ENCODE peak calls at places on chromosome 2, in four cellular contexts. N, E, L and M are unnamed samples.

GRCh38 chr2:1971124-1971523 is 226.8 kb upstream of the PXDN start:
- DNase-seq in E (no peak), N (no peak), L (no peak), M (no peak)

GRCh38 chr2:231928481-231928880 is 2.3 kb upstream of the NPPC start:
- DNase-seq in N (no peak), E (no peak), L (no peak), M (no peak)

GRCh38 chr2:24409700-24410556 is 49.6 kb upstream of the ITSN2 start:
- DNase-seq in L (peak), E (no peak), N (peak), M (peak)

GRCh38 chr2:158496986-158497385 is 40.2 kb downstream of the PKP4 start:
- DNase-seq in L (no peak), E (no peak), N (no peak), M (no peak)

GRCh38 chr2:51000849-51001617 is 30.9 kb downstream of the NRXN1 start:
- DNase-seq in E (no peak), N (no peak), L (no peak), M (no peak)

GRCh38 chr2:120441744-120442471 is 96.0 kb downstream of the INHBB start:
- DNase-seq in E (no peak), N (peak), L (peak), M (peak)

GRCh38 chr2:86223098-86223681 is 23.9 kb downstream of the MRPL35 start:
- DNase-seq in E (peak), L (peak), N (no peak), M (no peak)

GRCh38 chr2:63676135-63676534 is 87.4 kb downstream of the MDH1 start:
- DNase-seq in E (no peak), L (no peak), N (no peak), M (no peak)

GRCh38 chr2:120734930-120735611 is 597 bp upstream of the GLI2 start:
- DNase-seq in N (no peak), L (no peak), E (no peak), M (no peak)

GRCh38 chr2:235135990-235136561 is 184.3 kb downstream of the SH3BP4 start:
- DNase-seq in E (peak), N (peak), L (peak), M (peak)

GRCh38 chr2:64426191-64426952 is 27.6 kb upstream of the LGALSL start:
- DNase-seq in N (no peak), L (no peak), E (no peak), M (no peak)

GRCh38 chr2:238523158-238524110 is 96.7 kb downstream of the ASB1 start:
- DNase-seq in L (no peak), N (no peak), E (peak), M (no peak)

GRCh38 chr2:98875081-98875728 is 60.8 kb downstream of the CRACDL start:
- DNase-seq in L (no peak), N (no peak), E (no peak), M (no peak)

GRCh38 chr2:226882606-226883005 is 46.8 kb downstream of the RHBDD1 start:
- DNase-seq in N (no peak), L (no peak), E (no peak), M (no peak)

GRCh38 chr2:177799531-177799930 is 273.0 kb downstream of the PDE11A start:
- DNase-seq in E (no peak), N (peak), L (peak), M (peak)

GRCh38 chr2:239688098-239688497 is 287.3 kb upstream of the HDAC4 start:
- DNase-seq in E (no peak), N (no peak), L (no peak), M (no peak)

GRCh38 chr2:65429799-65430514 is 2.4 kb downstream of the SPRED2 start:
- DNase-seq in L (no peak), N (no peak), E (no peak), M (no peak)

GRCh38 chr2:96163768-96164429 is 18.7 kb upstream of the DUSP2 start:
- DNase-seq in N (no peak), E (no peak), L (no peak), M (no peak)

GRCh38 chr2:161556440-161556839 is 67.8 kb upstream of the SLC4A10 start:
- DNase-seq in E (no peak), L (no peak), N (no peak), M (no peak)

GRCh38 chr2:34849827-34850226 is 1250.7 kb upstream of the FAM98A start:
- DNase-seq in E (no peak), N (no peak), L (no peak), M (no peak)

GRCh38 chr2:205474746-205475145 is 207.6 kb upstream of the NRP2 start:
- DNase-seq in E (no peak), L (no peak), N (no peak), M (no peak)

GRCh38 chr2:44668336-44668735 is 273.2 kb upstream of the SIX3 start:
- DNase-seq in E (no peak), N (no peak), L (no peak), M (no peak)

GRCh38 chr2:202036601-202037037 is 3.0 kb downstream of the FZD7 start:
- DNase-seq in N (no peak), E (no peak), L (no peak), M (no peak)

GRCh38 chr2:207487650-207488315 is 42.0 kb upstream of the CREB1 start:
- DNase-seq in E (peak), L (no peak), N (no peak), M (no peak)

GRCh38 chr2:165245081-165245480 is 5.9 kb downstream of the SCN2A start:
- DNase-seq in L (no peak), N (no peak), E (no peak), M (peak)

GRCh38 chr2:119174993-119175347 is 16.4 kb upstream of the C1QL2 start:
- DNase-seq in E (no peak), L (no peak), N (no peak), M (no peak)

GRCh38 chr2:38374978-38375377 is 2.1 kb downstream of the ATL2 start:
- DNase-seq in E (no peak), N (no peak), L (no peak), M (no peak)

GRCh38 chr2:162006326-162006725 is 67.7 kb downstream of the DPP4 start:
- DNase-seq in N (no peak), E (no peak), L (no peak), M (no peak)

GRCh38 chr2:118050386-118050785 is 36.5 kb upstream of the CCDC93 start:
- DNase-seq in L (no peak), N (no peak), E (no peak), M (no peak)